ENCODE peak calls at places on chromosome 22, in four cellular contexts. L is RWPE1, F is mesothelial cell of epicardium, S is endodermal cell. H is an unnamed sample.

GRCh38 chr22:44089717-44090570 is 65.8 kb downstream of the PARVB start:
- DNase-seq in L (no peak), F (no peak), S (no peak), H (no peak)

GRCh38 chr22:36746571-36746970 is 29.3 kb downstream of the IFT27 start:
- DNase-seq in L (no peak), F (no peak), S (peak; percentile 20), H (no peak)

GRCh38 chr22:29002603-29003002 is 59.0 kb downstream of the C22orf31 start:
- DNase-seq in L (no peak), F (no peak), S (no peak), H (no peak)

GRCh38 chr22:33811686-33812085 is 108.6 kb downstream of the LARGE1 start:
- DNase-seq in L (no peak), F (peak; percentile 46), S (no peak), H (no peak)

GRCh38 chr22:23834830-23835772 is 3.7 kb downstream of the DERL3 start:
- DNase-seq in L (no peak), F (no peak), S (no peak), H (no peak)

GRCh38 chr22:47127441-47127871 is 365.0 kb downstream of the TBC1D22A start:
- DNase-seq in L (no peak), F (no peak), S (no peak), H (no peak)

GRCh38 chr22:50498322-50498861 is 9.1 kb downstream of the LMF2 start:
- DNase-seq in L (no peak), F (no peak), S (peak; percentile 93), H (peak; percentile 64)

GRCh38 chr22:36753916-36754315 is 22.0 kb downstream of the IFT27 start:
- DNase-seq in L (no peak), F (no peak), S (peak; percentile 22), H (no peak)

GRCh38 chr22:39493759-39494158 is 8.3 kb upstream of the MIEF1 start:
- DNase-seq in L (no peak), F (no peak), S (no peak), H (no peak)

GRCh38 chr22:38696606-38697005 is 4.1 kb downstream of the JOSD1 start:
- DNase-seq in L (peak; percentile 77), F (no peak), S (no peak), H (no peak)

GRCh38 chr22:33328789-33329296 is 270.7 kb upstream of the SYN3 start:
- DNase-seq in L (no peak), F (no peak), S (no peak), H (no peak)

GRCh38 chr22:42841444-42841843 is 15.6 kb downstream of the ARFGAP3 start:
- DNase-seq in L (peak; percentile 15), F (no peak), S (no peak), H (no peak)

GRCh38 chr22:46902998-46903916 is 140.8 kb downstream of the TBC1D22A start:
- DNase-seq in L (no peak), F (no peak), S (peak; percentile 83), H (no peak)

GRCh38 chr22:48175721-48176120 is 1413.3 kb downstream of the TBC1D22A start:
- DNase-seq in L (no peak), F (no peak), S (peak; percentile 28), H (no peak)

GRCh38 chr22:37860796-37861421 is 11.7 kb downstream of the EIF3L start:
- DNase-seq in L (no peak), F (no peak), S (no peak), H (no peak)

GRCh38 chr22:42902875-42903510 is 45.9 kb upstream of the ARFGAP3 start:
- DNase-seq in L (no peak), F (peak; percentile 46), S (peak; percentile 69), H (no peak)

GRCh38 chr22:38870791-38871359 is 1.1 kb downstream of the CBX6 start:
- DNase-seq in L (no peak), F (peak; percentile 37), S (no peak), H (no peak)

GRCh38 chr22:36554101-36554500 is 25.1 kb upstream of the EIF3D start:
- DNase-seq in L (no peak), F (no peak), S (peak; percentile 81), H (no peak)

GRCh38 chr22:37304595-37305343 is 22.5 kb downstream of the CYTH4 start:
- DNase-seq in L (no peak), F (no peak), S (no peak), H (no peak)

DNA sequence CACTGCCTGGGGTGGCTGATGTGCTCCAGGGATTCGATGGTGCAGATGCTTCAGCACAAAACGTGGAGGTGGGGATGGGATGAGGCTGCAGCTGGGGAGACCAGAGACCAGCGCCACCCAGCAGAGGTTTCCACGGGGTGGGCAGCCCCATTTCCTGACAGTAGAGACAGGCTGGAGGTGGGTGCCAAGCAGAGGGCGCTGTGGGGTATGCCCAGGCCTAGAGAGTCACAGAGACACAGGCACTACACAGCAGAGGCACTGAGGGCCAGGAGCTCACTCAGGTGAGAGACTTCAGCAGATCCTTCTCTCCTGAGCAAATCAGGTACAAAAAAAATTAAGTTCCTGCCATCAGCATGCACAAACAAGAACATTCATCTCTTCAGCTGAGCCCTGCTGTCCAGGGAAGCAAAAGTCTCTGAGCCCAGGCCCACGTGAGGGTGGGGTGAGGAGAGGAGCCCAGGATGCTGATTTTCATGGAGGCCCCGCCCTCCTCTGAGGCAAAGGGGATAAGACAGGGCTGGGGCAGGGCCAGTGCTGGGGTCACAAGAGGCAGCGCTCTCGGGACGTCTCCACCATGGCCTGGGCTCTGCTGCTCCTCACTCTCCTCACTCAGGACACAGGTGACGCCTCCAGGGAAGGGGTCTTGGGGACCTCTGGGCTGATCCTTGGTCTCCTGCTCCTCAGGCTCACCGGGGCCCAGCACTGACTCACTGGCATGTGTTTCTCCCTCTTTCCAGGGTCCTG is 53.1 kb downstream of the GGTLC2 start:
- DNase-seq in L (no peak), F (no peak), S (peak; percentile 69), H (no peak)
- TF ChIP-seq CTCF in L (no peak), F (no peak), S (peak; percentile 31), H (no peak)

GRCh38 chr22:21939392-21940319 is 13.0 kb downstream of the PPM1F start:
- DNase-seq in L (no peak), F (no peak), S (no peak), H (no peak)
- TF ChIP-seq CTCF in L (no peak), F (no peak), S (no peak), H (no peak)

GRCh38 chr22:31747441-31747840 is 2.5 kb downstream of the PRR14L start:
- DNase-seq in L (no peak), F (no peak), S (peak; percentile 59), H (no peak)

GRCh38 chr22:31752096-31752847 is 1.5 kb upstream of the DEPDC5 start:
- DNase-seq in L (no peak), F (no peak), S (no peak), H (no peak)

GRCh38 chr22:31750365-31751284 is 693 bp upstream of the PRR14L start:
- DNase-seq in L (no peak), F (no peak), S (no peak), H (no peak)

GRCh38 chr22:31748490-31748889 is 1.4 kb downstream of the PRR14L start:
- DNase-seq in L (no peak), F (no peak), S (no peak), H (no peak)

DNA sequence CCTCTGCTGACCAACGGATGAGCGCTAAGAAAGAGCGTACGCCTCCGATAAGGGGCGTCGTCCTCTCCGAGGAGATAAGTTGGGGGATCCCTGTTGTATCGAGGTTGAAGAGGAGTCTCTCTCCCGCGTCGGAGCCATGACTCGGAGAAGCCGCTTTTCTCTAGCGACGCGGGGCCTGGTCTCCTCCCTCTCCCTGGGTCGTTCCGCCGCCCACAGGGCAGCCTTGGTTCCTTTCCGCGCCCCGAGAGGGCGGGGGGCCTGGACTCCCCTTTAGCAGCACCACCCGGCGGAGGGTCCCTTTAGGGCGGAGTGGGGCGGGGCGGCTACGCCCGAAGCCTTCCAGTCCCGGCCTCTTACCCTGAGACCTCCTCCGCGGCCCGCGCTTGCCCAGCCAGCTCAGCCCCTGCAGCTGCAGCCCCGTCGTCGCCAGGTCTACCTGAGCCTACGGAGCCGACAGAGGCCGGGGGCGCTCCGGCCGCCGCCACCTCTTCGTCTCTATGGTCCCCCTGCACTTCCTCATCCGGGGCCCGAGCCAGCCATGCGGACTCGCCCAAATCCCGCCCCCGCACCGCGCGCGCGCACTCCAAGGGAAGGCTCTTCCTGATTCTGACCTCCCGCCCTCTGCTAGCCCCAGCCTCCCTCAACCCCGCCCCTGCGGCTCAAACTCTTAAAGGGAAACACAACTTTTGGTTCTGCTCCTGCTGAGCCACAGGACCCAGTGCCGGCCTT is at the start of gene PRR14L:
- DNase-seq in L (peak; percentile 89), F (peak; percentile 98), S (peak; percentile 99), H (peak; percentile 99)
- TF ChIP-seq CTCF in L (no peak), F (no peak), S (no peak), H (no peak)

DNA sequence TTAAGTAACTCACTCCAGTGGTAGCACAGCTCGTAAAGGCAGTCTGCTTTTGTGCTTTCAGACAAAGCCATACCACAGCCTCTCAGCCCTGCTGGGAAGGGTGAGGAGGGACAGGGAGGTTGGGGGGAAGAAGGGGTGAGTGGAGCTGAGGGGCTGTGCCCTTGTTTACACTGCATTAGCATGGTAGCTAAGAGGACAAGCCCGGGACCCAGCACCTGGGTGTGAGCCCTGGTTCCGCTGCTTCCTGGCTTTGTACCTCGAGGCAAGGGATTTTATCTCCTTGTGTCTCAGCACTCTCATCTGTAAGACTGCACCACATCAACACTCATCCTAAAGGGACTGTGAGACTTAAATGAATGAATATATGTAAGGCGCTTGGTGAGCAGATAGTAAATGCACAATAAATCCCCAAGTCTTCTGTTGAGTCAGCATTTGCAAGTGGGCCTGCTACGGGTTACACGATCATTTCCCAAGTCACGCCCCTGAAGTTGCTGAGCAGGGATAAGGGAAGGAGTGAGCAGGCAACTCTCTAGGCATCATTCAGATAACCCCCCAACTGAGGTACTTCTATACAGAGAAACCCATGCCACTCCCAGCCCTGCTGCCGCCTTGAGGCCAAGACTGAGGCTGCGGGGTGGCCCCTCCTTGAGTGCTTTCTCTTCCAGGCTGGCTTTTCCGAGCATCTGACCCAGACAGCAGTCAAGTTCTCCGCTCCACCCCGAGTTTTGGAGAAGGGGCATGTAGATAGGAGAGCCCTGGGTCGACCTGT is 7.5 kb downstream of the RASD2 start:
- DNase-seq in L (no peak), F (no peak), S (peak; percentile 86), H (no peak)
- TF ChIP-seq CTCF in L (no peak), F (no peak), S (peak; percentile 69), H (no peak)

DNA sequence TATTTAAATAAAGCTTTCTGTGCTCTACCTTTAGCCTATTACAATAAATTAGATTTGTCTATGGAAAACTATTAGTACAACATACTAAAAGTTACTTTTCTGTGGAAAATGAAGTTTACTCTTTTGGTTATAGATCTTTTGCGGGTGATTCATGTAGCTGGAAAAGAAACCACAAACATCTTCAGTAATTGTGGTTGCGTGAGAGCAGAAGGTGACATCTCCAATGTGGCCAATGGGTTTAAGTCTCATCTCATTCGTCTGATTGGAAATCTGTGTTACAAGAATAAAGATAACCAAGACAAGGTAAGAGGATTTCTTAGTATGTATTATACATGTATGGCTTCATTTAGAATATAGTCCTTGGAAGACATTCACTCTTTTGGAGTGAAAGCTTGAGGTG is 68.6 kb downstream of the ATXN10 start:
- DNase-seq in L (no peak), F (no peak), S (no peak), H (no peak)
- TF ChIP-seq CTCF in L (no peak), F (no peak), S (no peak), H (no peak)